ENCODE peak calls at places on chromosome 22, in seven cellular contexts. O is iris pigment epithelial cell, P is H54, F is posterior vena cava, E is HCEC 1CT, V is C1 segment of cervical spinal cord, Z is PC-9. A is an unnamed sample.

GRCh38 chr22:27377901-27378300 is 423.7 kb downstream of the MN1 start:
- DNase-seq in O (no peak), P (no peak), F (no peak), E (no peak), V (no peak), Z (no peak), A (no peak)

GRCh38 chr22:36201630-36202312 is at the start of gene APOL4:
- DNase-seq in O (no peak), P (no peak), F (peak), E (no peak), V (peak), Z (no peak), A (no peak)

GRCh38 chr22:30596199-30596598 is 4.5 kb upstream of the PES1 start:
- DNase-seq in O (no peak), P (no peak), F (no peak), E (no peak), V (no peak), Z (no peak), A (no peak)

GRCh38 chr22:42624551-42625106 is 9.9 kb upstream of the POLDIP3 start:
- DNase-seq in O (no peak), P (no peak), F (no peak), E (no peak), V (no peak), Z (no peak), A (no peak)

GRCh38 chr22:38078046-38078840 is 5.7 kb downstream of the SLC16A8 start:
- DNase-seq in O (no peak), P (no peak), F (no peak), E (no peak), V (no peak), Z (no peak), A (no peak)

GRCh38 chr22:36258750-36259619 is 6.1 kb downstream of the APOL1 start:
- DNase-seq in O (peak), P (no peak), F (peak), E (no peak), V (no peak), Z (no peak), A (no peak)

GRCh38 chr22:49566141-49566541 is 261.5 kb downstream of the BRD1 start:
- DNase-seq in O (no peak), P (no peak), F (peak), E (no peak), V (no peak), Z (no peak), A (no peak)

GRCh38 chr22:31574015-31574670 is 77.8 kb downstream of the SFI1 start:
- DNase-seq in O (no peak), P (no peak), F (no peak), E (no peak), V (no peak), Z (no peak), A (no peak)

GRCh38 chr22:20583471-20583922 is 76.1 kb downstream of the MED15 start:
- DNase-seq in O (no peak), P (no peak), F (no peak), E (no peak), V (peak), Z (no peak), A (peak)

GRCh38 chr22:23896523-23897186 is 2.5 kb downstream of the MIF start:
- DNase-seq in O (no peak), P (no peak), F (no peak), E (no peak), V (no peak), Z (no peak), A (no peak)

GRCh38 chr22:38165929-38166593 is 15.6 kb downstream of the PLA2G6 start:
- DNase-seq in O (no peak), P (no peak), F (no peak), E (no peak), V (no peak), Z (no peak), A (no peak)

GRCh38 chr22:43824724-43825485 is 12.8 kb upstream of the EFCAB6 start:
- DNase-seq in O (no peak), P (no peak), F (no peak), E (no peak), V (no peak), Z (no peak), A (no peak)

GRCh38 chr22:39938509-39938908 is 21.7 kb upstream of the TMA7B start:
- DNase-seq in O (no peak), P (no peak), F (no peak), E (no peak), V (no peak), Z (no peak), A (no peak)

GRCh38 chr22:48955351-48956311 is 872.0 kb downstream of the BRD1 start:
- DNase-seq in O (no peak), P (no peak), F (peak), E (no peak), V (no peak), Z (no peak), A (no peak)

A was measured in RWPE2.